ENCODE peak calls at places on chromosomes 16 and 17, in five cellular contexts. One of them, this sample, is unnamed.

GRCh38 chr16:66714659-66715307 is 18.2 kb upstream of the CMTM4 start:
- DNase-seq in PC-3: no peak
- DNase-seq in NCI-H345: peak
- DNase-seq in transverse colon: peak
- DNase-seq in RWPE1: no peak
- DNase-seq in this sample: no peak

GRCh38 chr17:71084219-71084618 is 914.9 kb downstream of the KCNJ2 start:
- DNase-seq in transverse colon: peak
- DNase-seq in RWPE1: peak
- DNase-seq in PC-3: peak
- DNase-seq in NCI-H345: peak
- DNase-seq in this sample: peak

GRCh38 chr16:86578499-86579267 is at the start of gene FOXL1:
- DNase-seq in PC-3: no peak
- DNase-seq in RWPE1: no peak
- DNase-seq in NCI-H345: no peak
- DNase-seq in transverse colon: no peak
- DNase-seq in this sample: no peak

GRCh38 chr17:302300-302698 is 50.3 kb downstream of the RPH3AL start:
- DNase-seq in transverse colon: peak
- DNase-seq in PC-3: no peak
- DNase-seq in RWPE1: no peak
- DNase-seq in NCI-H345: no peak
- DNase-seq in this sample: no peak

GRCh38 chr17:31437720-31438400 is 46.4 kb downstream of the RAB11FIP4 start:
- DNase-seq in transverse colon: no peak
- DNase-seq in RWPE1: no peak
- DNase-seq in NCI-H345: no peak
- DNase-seq in PC-3: no peak
- DNase-seq in this sample: no peak

GRCh38 chr16:80656161-80656560 is 115.4 kb downstream of the DYNLRB2 start:
- DNase-seq in RWPE1: no peak
- DNase-seq in PC-3: no peak
- DNase-seq in transverse colon: no peak
- DNase-seq in NCI-H345: no peak
- DNase-seq in this sample: no peak

GRCh38 chr17:32943647-32944191 is 15.8 kb downstream of the TMEM98 start:
- DNase-seq in NCI-H345: no peak
- DNase-seq in PC-3: no peak
- DNase-seq in RWPE1: no peak
- DNase-seq in transverse colon: no peak
- DNase-seq in this sample: no peak

GRCh38 chr17:67139784-67140665 is 95.7 kb downstream of the CACNG1 start:
- DNase-seq in NCI-H345: no peak
- DNase-seq in PC-3: peak
- DNase-seq in transverse colon: no peak
- DNase-seq in RWPE1: peak
- DNase-seq in this sample: no peak

GRCh38 chr16:82995927-82996441 is 369.2 kb downstream of the CDH13 start:
- DNase-seq in RWPE1: peak
- DNase-seq in transverse colon: peak
- DNase-seq in PC-3: no peak
- DNase-seq in NCI-H345: peak
- DNase-seq in this sample: peak

GRCh38 chr17:72887917-72888316 is 204.6 kb downstream of the SLC39A11 start:
- DNase-seq in RWPE1: no peak
- DNase-seq in NCI-H345: no peak
- DNase-seq in transverse colon: no peak
- DNase-seq in PC-3: no peak
- DNase-seq in this sample: no peak

GRCh38 chr16:85372627-85373372 is 240.3 kb upstream of the GSE1 start:
- DNase-seq in transverse colon: no peak
- DNase-seq in RWPE1: peak
- DNase-seq in PC-3: peak
- DNase-seq in NCI-H345: no peak
- DNase-seq in this sample: no peak

GRCh38 chr17:29933379-29933778 is 3.4 kb upstream of the SSH2 start:
- DNase-seq in PC-3: peak
- DNase-seq in NCI-H345: peak
- DNase-seq in RWPE1: no peak
- DNase-seq in transverse colon: no peak
- DNase-seq in this sample: peak

GRCh38 chr16:2925951-2926659 is 14.4 kb downstream of the FLYWCH1 start:
- DNase-seq in NCI-H345: no peak
- DNase-seq in transverse colon: no peak
- DNase-seq in RWPE1: no peak
- DNase-seq in PC-3: no peak
- DNase-seq in this sample: no peak

GRCh38 chr17:76697702-76698465 is 12.9 kb downstream of the MXRA7 start:
- DNase-seq in RWPE1: no peak
- DNase-seq in PC-3: no peak
- DNase-seq in NCI-H345: peak
- DNase-seq in transverse colon: no peak
- DNase-seq in this sample: no peak

GRCh38 chr16:29806096-29806579 is at the start of gene MAZ:
- DNase-seq in transverse colon: no peak
- DNase-seq in RWPE1: peak
- DNase-seq in PC-3: no peak
- DNase-seq in NCI-H345: no peak
- DNase-seq in this sample: no peak

GRCh38 chr17:17425591-17425990 is 51.2 kb upstream of the MED9 start:
- DNase-seq in RWPE1: no peak
- DNase-seq in NCI-H345: no peak
- DNase-seq in transverse colon: no peak
- DNase-seq in PC-3: peak
- DNase-seq in this sample: no peak

GRCh38 chr17:32692179-32692578 is 184.7 kb downstream of the MYO1D start:
- DNase-seq in PC-3: no peak
- DNase-seq in transverse colon: no peak
- DNase-seq in NCI-H345: no peak
- DNase-seq in RWPE1: no peak
- DNase-seq in this sample: no peak

GRCh38 chr16:23365602-23366240 is 63.6 kb downstream of the SCNN1B start:
- DNase-seq in PC-3: peak
- DNase-seq in RWPE1: no peak
- DNase-seq in NCI-H345: no peak
- DNase-seq in transverse colon: no peak
- DNase-seq in this sample: no peak

GRCh38 chr16:68270353-68270752 is 6.0 kb downstream of the SLC7A6 start:
- DNase-seq in PC-3: no peak
- DNase-seq in transverse colon: no peak
- DNase-seq in NCI-H345: no peak
- DNase-seq in RWPE1: no peak
- DNase-seq in this sample: no peak

GRCh38 chr16:90077757-90078593 is 844 bp upstream of the PRDM7 start:
- DNase-seq in NCI-H345: peak
- DNase-seq in PC-3: peak
- DNase-seq in RWPE1: no peak
- DNase-seq in transverse colon: peak
- DNase-seq in this sample: no peak

GRCh38 chr16:4512473-4512872 is 26.1 kb downstream of the CDIP1 start:
- DNase-seq in transverse colon: no peak
- DNase-seq in PC-3: no peak
- DNase-seq in NCI-H345: no peak
- DNase-seq in RWPE1: no peak
- DNase-seq in this sample: no peak

GRCh38 chr16:57422026-57422944 is 17.7 kb downstream of the CCL17 start:
- DNase-seq in NCI-H345: peak
- DNase-seq in transverse colon: peak
- DNase-seq in RWPE1: peak
- DNase-seq in PC-3: peak
- DNase-seq in this sample: peak

GRCh38 chr16:83887088-83887487 is 11.8 kb upstream of the MLYCD start:
- DNase-seq in PC-3: peak
- DNase-seq in transverse colon: peak
- DNase-seq in RWPE1: peak
- DNase-seq in NCI-H345: no peak
- DNase-seq in this sample: peak

GRCh38 chr16:83470406-83470805 is 337.4 kb upstream of the HSBP1 start:
- DNase-seq in NCI-H345: no peak
- DNase-seq in RWPE1: no peak
- DNase-seq in transverse colon: no peak
- DNase-seq in PC-3: no peak
- DNase-seq in this sample: no peak

GRCh38 chr16:71894229-71894920 is 956 bp upstream of the IST1 start:
- DNase-seq in RWPE1: peak
- DNase-seq in NCI-H345: peak
- DNase-seq in transverse colon: peak
- DNase-seq in PC-3: peak
- DNase-seq in this sample: no peak

GRCh38 chr17:69326302-69327059 is 452 bp downstream of the ABCA5 start:
- DNase-seq in NCI-H345: peak
- DNase-seq in PC-3: peak
- DNase-seq in RWPE1: peak
- DNase-seq in transverse colon: no peak
- DNase-seq in this sample: no peak

GRCh38 chr16:52283581-52284375 is 263.2 kb downstream of the TOX3 start:
- DNase-seq in PC-3: no peak
- DNase-seq in RWPE1: no peak
- DNase-seq in transverse colon: no peak
- DNase-seq in NCI-H345: no peak
- DNase-seq in this sample: no peak

GRCh38 chr17:67322039-67322787 is 44.2 kb downstream of the PSMD12 start:
- DNase-seq in NCI-H345: no peak
- DNase-seq in PC-3: no peak
- DNase-seq in RWPE1: no peak
- DNase-seq in transverse colon: no peak
- DNase-seq in this sample: no peak

GRCh38 chr16:11627822-11628457 is 40.3 kb upstream of the SNN start:
- DNase-seq in transverse colon: no peak
- DNase-seq in RWPE1: peak
- DNase-seq in PC-3: peak
- DNase-seq in NCI-H345: no peak
- DNase-seq in this sample: no peak

GRCh38 chr17:63699638-63700527 is at the start of gene LIMD2:
- DNase-seq in RWPE1: peak
- DNase-seq in PC-3: peak
- DNase-seq in NCI-H345: peak
- DNase-seq in transverse colon: peak
- DNase-seq in this sample: no peak

GRCh38 chr17:62043140-62043539 is 21.9 kb downstream of the MED13 start:
- DNase-seq in NCI-H345: no peak
- DNase-seq in transverse colon: no peak
- DNase-seq in RWPE1: no peak
- DNase-seq in PC-3: no peak
- DNase-seq in this sample: no peak

GRCh38 chr16:11836653-11837244 is 14.6 kb downstream of the RSL1D1 start:
- DNase-seq in NCI-H345: no peak
- DNase-seq in PC-3: peak
- DNase-seq in transverse colon: no peak
- DNase-seq in RWPE1: peak
- DNase-seq in this sample: peak

GRCh38 chr16:69930117-69930776 is 20.9 kb upstream of the CLEC18A start:
- DNase-seq in PC-3: peak
- DNase-seq in transverse colon: peak
- DNase-seq in RWPE1: peak
- DNase-seq in NCI-H345: peak
- DNase-seq in this sample: peak

This sample was measured in NCI-H460.